ENCODE peak calls at places on chromosomes 2 and 18, in five cellular contexts. One of them, this sample, is unnamed.

GRCh38 chr2:47195149-47195548 is 40.0 kb upstream of the STPG4 start:
- DNase-seq in LoVo: no peak
- DNase-seq in body of pancreas: no peak
- DNase-seq in mucosa of descending colon: no peak
- DNase-seq in iPS-NIHi11: no peak
- DNase-seq in this sample: peak; percentile 69

GRCh38 chr2:144660518-144661316 is 140.8 kb upstream of the ZEB2 start:
- DNase-seq in LoVo: no peak
- DNase-seq in mucosa of descending colon: no peak
- DNase-seq in iPS-NIHi11: no peak
- DNase-seq in body of pancreas: no peak
- DNase-seq in this sample: no peak

GRCh38 chr2:229980440-229981184 is 58.3 kb downstream of the FBXO36 start:
- DNase-seq in mucosa of descending colon: no peak
- DNase-seq in body of pancreas: peak; percentile 21
- DNase-seq in iPS-NIHi11: peak; percentile 41
- DNase-seq in LoVo: peak; percentile 14
- DNase-seq in this sample: peak; percentile 4

GRCh38 chr2:85753525-85754312 is at the start of gene ATOH8:
- DNase-seq in mucosa of descending colon: peak; percentile 76
- DNase-seq in body of pancreas: peak; percentile 60
- DNase-seq in LoVo: no peak
- DNase-seq in iPS-NIHi11: peak; percentile 88
- DNase-seq in this sample: peak; percentile 26

GRCh38 chr18:11728247-11728646 is 39.2 kb downstream of the GNAL start:
- DNase-seq in iPS-NIHi11: peak; percentile 63
- DNase-seq in mucosa of descending colon: no peak
- DNase-seq in LoVo: peak; percentile 9
- DNase-seq in body of pancreas: no peak
- DNase-seq in this sample: peak; percentile 52

GRCh38 chr2:112140413-112140802 is 2.2 kb downstream of the FBLN7 start:
- DNase-seq in mucosa of descending colon: no peak
- DNase-seq in body of pancreas: no peak
- DNase-seq in iPS-NIHi11: no peak
- DNase-seq in LoVo: no peak
- DNase-seq in this sample: no peak

GRCh38 chr2:237763812-237764211 is 34.8 kb upstream of the RBM44 start:
- DNase-seq in body of pancreas: no peak
- DNase-seq in iPS-NIHi11: no peak
- DNase-seq in mucosa of descending colon: no peak
- DNase-seq in LoVo: no peak
- DNase-seq in this sample: no peak

GRCh38 chr2:220337611-220338440 is 710.4 kb downstream of the SLC4A3 start:
- DNase-seq in body of pancreas: no peak
- DNase-seq in iPS-NIHi11: no peak
- DNase-seq in LoVo: no peak
- DNase-seq in mucosa of descending colon: no peak
- DNase-seq in this sample: no peak

GRCh38 chr2:105330681-105331375 is 1.3 kb upstream of the TGFBRAP1 start:
- DNase-seq in mucosa of descending colon: no peak
- DNase-seq in LoVo: peak; percentile 46
- DNase-seq in body of pancreas: no peak
- DNase-seq in iPS-NIHi11: no peak
- DNase-seq in this sample: peak; percentile 37

GRCh38 chr2:177264209-177264538 is 353 bp downstream of the NFE2L2 start:
- DNase-seq in iPS-NIHi11: no peak
- DNase-seq in body of pancreas: peak; percentile 49
- DNase-seq in mucosa of descending colon: peak; percentile 72
- DNase-seq in LoVo: no peak
- DNase-seq in this sample: no peak

GRCh38 chr2:15730545-15731212 is 139.0 kb downstream of the DDX1 start:
- DNase-seq in body of pancreas: peak; percentile 89
- DNase-seq in iPS-NIHi11: peak; percentile 66
- DNase-seq in mucosa of descending colon: peak; percentile 89
- DNase-seq in LoVo: peak; percentile 83
- DNase-seq in this sample: peak; percentile 75

GRCh38 chr2:18356676-18357075 is 203.8 kb downstream of the RDH14 start:
- DNase-seq in mucosa of descending colon: no peak
- DNase-seq in body of pancreas: no peak
- DNase-seq in iPS-NIHi11: no peak
- DNase-seq in LoVo: no peak
- DNase-seq in this sample: peak; percentile 17

GRCh38 chr18:596288-596881 is 403 bp upstream of the CLUL1 start:
- DNase-seq in body of pancreas: peak; percentile 56
- DNase-seq in LoVo: peak; percentile 58
- DNase-seq in mucosa of descending colon: no peak
- DNase-seq in iPS-NIHi11: peak; percentile 83
- DNase-seq in this sample: peak; percentile 60

GRCh38 chr2:227788556-227788955 is 25.1 kb upstream of the CCL20 start:
- DNase-seq in iPS-NIHi11: no peak
- DNase-seq in body of pancreas: no peak
- DNase-seq in mucosa of descending colon: no peak
- DNase-seq in LoVo: no peak
- DNase-seq in this sample: no peak

GRCh38 chr2:148642891-148643416 is 1.6 kb upstream of the EPC2 start:
- DNase-seq in LoVo: peak; percentile 32
- DNase-seq in body of pancreas: no peak
- DNase-seq in iPS-NIHi11: no peak
- DNase-seq in mucosa of descending colon: no peak
- DNase-seq in this sample: no peak

GRCh38 chr2:235599596-235600338 is 105.9 kb downstream of the AGAP1 start:
- DNase-seq in LoVo: no peak
- DNase-seq in iPS-NIHi11: no peak
- DNase-seq in mucosa of descending colon: no peak
- DNase-seq in body of pancreas: no peak
- DNase-seq in this sample: no peak

GRCh38 chr2:99939135-99939534 is 203.3 kb downstream of the AFF3 start:
- DNase-seq in body of pancreas: no peak
- DNase-seq in iPS-NIHi11: no peak
- DNase-seq in LoVo: no peak
- DNase-seq in mucosa of descending colon: no peak
- DNase-seq in this sample: no peak

This sample was measured in SW480.